ENCODE peak calls at places on chromosome 17, in five cellular contexts. F, Z, M, P and V are unnamed samples.

GRCh38 chr17:71398706-71399620 is 721.9 kb upstream of the SOX9 start:
- DNase-seq in Z (no peak), F (no peak), P (no peak), M (no peak), V (peak; percentile 14)

GRCh38 chr17:18033442-18034099 is 5.4 kb downstream of the ATPAF2 start:
- DNase-seq in F (peak; percentile 43), M (no peak), P (peak; percentile 87), Z (peak; percentile 92), V (peak; percentile 89)

GRCh38 chr17:78935419-78936323 is 10.5 kb upstream of the TIMP2 start:
- DNase-seq in M (no peak), F (no peak), Z (peak; percentile 98), P (no peak), V (no peak)

GRCh38 chr17:48290378-48290777 is 139.6 kb downstream of the SKAP1 start:
- DNase-seq in M (no peak), F (no peak), P (no peak), Z (no peak), V (no peak)

GRCh38 chr17:9446528-9446927 is 129.1 kb downstream of the STX8 start:
- DNase-seq in F (no peak), M (no peak), Z (peak; percentile 36), P (no peak), V (no peak)

GRCh38 chr17:65820306-65820705 is 258.9 kb upstream of the AXIN2 start:
- DNase-seq in Z (no peak), P (no peak), F (no peak), M (no peak), V (no peak)

GRCh38 chr17:42584880-42585279 is 7.4 kb upstream of the PSMC3IP start:
- DNase-seq in F (no peak), P (no peak), M (no peak), Z (no peak), V (no peak)

GRCh38 chr17:12089809-12090384 is 69.2 kb downstream of the MAP2K4 start:
- DNase-seq in F (no peak), M (no peak), P (no peak), Z (peak; percentile 37), V (no peak)

GRCh38 chr17:31291820-31292219 is 5.2 kb downstream of the OMG start:
- DNase-seq in Z (no peak), P (no peak), M (no peak), F (no peak), V (no peak)

GRCh38 chr17:68820825-68821481 is 134.2 kb downstream of the ABCA8 start:
- DNase-seq in P (no peak), M (no peak), F (no peak), Z (no peak), V (no peak)

GRCh38 chr17:40025991-40026815 is 11.0 kb downstream of the CSF3 start:
- DNase-seq in F (no peak), Z (no peak), P (no peak), M (no peak), V (no peak)

GRCh38 chr17:74754832-74755231 is 6.4 kb downstream of the NHERF1 start:
- DNase-seq in P (no peak), F (no peak), Z (no peak), M (no peak), V (no peak)

GRCh38 chr17:81261582-81262336 is 22.6 kb downstream of the NDUFAF8 start:
- DNase-seq in F (no peak), M (no peak), P (no peak), Z (no peak), V (no peak)

GRCh38 chr17:73232587-73233373 is 28.9 kb downstream of the CPSF4L start:
- DNase-seq in M (peak; percentile 75), P (peak; percentile 58), Z (peak; percentile 33), F (peak; percentile 60), V (peak; percentile 65)

GRCh38 chr17:8979715-8980114 is 14.2 kb upstream of the PIK3R5 start:
- DNase-seq in P (no peak), M (no peak), Z (no peak), F (no peak), V (peak; percentile 70)

GRCh38 chr17:10105513-10106001 is 92.8 kb downstream of the GAS7 start:
- DNase-seq in M (no peak), Z (peak; percentile 90), F (no peak), P (no peak), V (no peak)

GRCh38 chr17:74872313-74873035 is at the start of gene FDXR:
- DNase-seq in Z (no peak), P (no peak), F (no peak), M (no peak), V (no peak)

GRCh38 chr17:7318121-7318860 is 3.1 kb upstream of the GPS2 start:
- DNase-seq in Z (no peak), F (no peak), M (no peak), P (no peak), V (no peak)

GRCh38 chr17:72719582-72720493 is 372.6 kb downstream of the SLC39A11 start:
- DNase-seq in P (no peak), Z (peak; percentile 46), M (no peak), F (no peak), V (no peak)

GRCh38 chr17:43740541-43740940 is 18.1 kb downstream of the SOST start:
- DNase-seq in M (no peak), Z (peak; percentile 50), F (no peak), P (no peak), V (no peak)

GRCh38 chr17:44159519-44160210 is 10.8 kb upstream of the ASB16 start:
- DNase-seq in F (no peak), Z (peak; percentile 37), P (no peak), M (no peak), V (no peak)

GRCh38 chr17:73348824-73349095 is 37.0 kb upstream of the CDC42EP4 start:
- DNase-seq in P (no peak), F (no peak), M (no peak), Z (no peak), V (no peak)

GRCh38 chr17:44547625-44548297 is 9.5 kb upstream of the FZD2 start:
- DNase-seq in Z (peak; percentile 59), F (no peak), M (no peak), P (no peak), V (no peak)

GRCh38 chr17:82215095-82215971 is 2.7 kb upstream of the CCDC57 start:
- DNase-seq in P (no peak), F (no peak), M (peak; percentile 64), Z (peak; percentile 36), V (peak; percentile 58)

GRCh38 chr17:33779399-33779697 is 475.7 kb upstream of the CCL2 start:
- DNase-seq in M (no peak), F (no peak), P (no peak), Z (no peak), V (no peak)

GRCh38 chr17:52147431-52147830 is 11.1 kb downstream of the CA10 start:
- DNase-seq in M (no peak), P (no peak), Z (no peak), F (no peak), V (peak; percentile 14)

GRCh38 chr17:40309031-40309937 is at the start of gene RARA:
- DNase-seq in M (peak; percentile 83), Z (no peak), P (peak; percentile 58), F (peak; percentile 55), V (peak; percentile 54)

GRCh38 chr17:83196088-83196765 is 116.8 kb downstream of the METRNL start:
- DNase-seq in M (peak; percentile 62), Z (peak; percentile 51), F (no peak), P (no peak), V (no peak)

GRCh38 chr17:81012574-81013447 is 21.2 kb downstream of the CHMP6 start:
- DNase-seq in Z (no peak), P (no peak), F (no peak), M (peak; percentile 46), V (no peak)

GRCh38 chr17:35947156-35947585 is 3.7 kb upstream of the LYZL6 start:
- DNase-seq in P (peak; percentile 55), M (no peak), Z (peak; percentile 54), F (peak; percentile 68), V (peak; percentile 63)

GRCh38 chr17:78366109-78366848 is 6.4 kb upstream of the SOCS3 start:
- DNase-seq in P (no peak), F (no peak), Z (no peak), M (peak; percentile 78), V (no peak)

GRCh38 chr17:151886-152859 is 14.8 kb downstream of the SCGB1C2 start:
- DNase-seq in F (no peak), P (no peak), Z (no peak), M (peak; percentile 40), V (no peak)

GRCh38 chr17:19991252-19991885 is 13.7 kb upstream of the AKAP10 start:
- DNase-seq in Z (no peak), M (no peak), P (no peak), F (no peak), V (no peak)

GRCh38 chr17:19987897-19988296 is 10.3 kb upstream of the AKAP10 start:
- DNase-seq in P (no peak), Z (no peak), M (no peak), F (no peak), V (no peak)

GRCh38 chr17:19992803-19993713 is 15.4 kb upstream of the AKAP10 start:
- DNase-seq in Z (peak; percentile 90), M (peak; percentile 94), P (peak; percentile 92), F (peak; percentile 84), V (peak; percentile 85)

GRCh38 chr17:19986941-19987714 is 9.5 kb upstream of the AKAP10 start:
- DNase-seq in P (no peak), M (no peak), F (no peak), Z (no peak), V (no peak)
- TF ChIP-seq CTCF in P (no peak), M (no peak), F (no peak), Z (no peak), V (no peak)

GRCh38 chr17:37179893-37180292 is 195.9 kb upstream of the C17orf78 start:
- DNase-seq in P (no peak), F (no peak), M (no peak), Z (peak; percentile 53), V (no peak)

GRCh38 chr17:37182786-37183185 is 193.0 kb upstream of the C17orf78 start:
- DNase-seq in Z (peak; percentile 26), M (no peak), P (no peak), F (no peak), V (no peak)

GRCh38 chr17:37176683-37177082 is 199.1 kb upstream of the C17orf78 start:
- DNase-seq in Z (peak; percentile 10), P (no peak), F (no peak), M (no peak), V (no peak)

GRCh38 chr17:37180371-37180770 is 195.4 kb upstream of the C17orf78 start:
- DNase-seq in M (no peak), P (no peak), Z (no peak), F (no peak), V (no peak)

GRCh38 chr17:37177234-37177633 is 198.6 kb upstream of the C17orf78 start:
- DNase-seq in Z (no peak), F (no peak), P (no peak), M (no peak), V (no peak)
- TF ChIP-seq CTCF in Z (no peak), F (no peak), P (no peak), M (no peak), V (no peak)

GRCh38 chr17:55177159-55177913 is 87.4 kb upstream of the HLF start:
- DNase-seq in M (no peak), Z (no peak), F (no peak), P (peak; percentile 59), V (peak; percentile 15)
- TF ChIP-seq CTCF in M (no peak), Z (peak; percentile 8), F (no peak), P (peak; percentile 79), V (no peak)

GRCh38 chr17:58308173-58308984 is 20.2 kb downstream of the TSPOAP1 start:
- DNase-seq in P (no peak), F (peak; percentile 68), Z (no peak), M (no peak), V (no peak)
- TF ChIP-seq CTCF in P (peak; percentile 33), F (peak; percentile 48), Z (peak; percentile 28), M (peak; percentile 22), V (no peak)